ENCODE peak calls at places on chromosome X, in ten cellular contexts. X is cardiac muscle cell, U is HT1080, J is breast epithelium, Q is stromal cell of bone marrow, O is GM13976, I is lung, H is smooth muscle cell of the brain vasculature, L is NCI-H1092 treated with DMSO at 0.1 percent for 48 hours, R is ELR. D is an unnamed sample.

GRCh38 chrX:15321447-15321846 is 6.0 kb upstream of the ASB11 start:
- DNase-seq in R (no peak), Q (no peak), O (no peak), X (no peak), I (no peak), L (no peak), H (no peak), J (no peak), U (no peak), D (no peak)

GRCh38 chrX:126376465-126376864 is 176.1 kb downstream of the DCAF12L1 start:
- DNase-seq in J (no peak), O (no peak), L (no peak), I (no peak), U (peak; percentile 7), Q (no peak), X (no peak), R (no peak), H (no peak), D (no peak)

GRCh38 chrX:133868687-133869086 is 116.7 kb downstream of the GPC3 start:
- DNase-seq in O (no peak), X (no peak), L (no peak), R (no peak), Q (no peak), H (no peak), J (no peak), I (no peak), U (no peak), D (no peak)

GRCh38 chrX:38438321-38438720 is 85.9 kb downstream of the OTC start:
- DNase-seq in U (no peak), I (no peak), L (no peak), X (no peak), R (no peak), O (no peak), J (no peak), H (no peak), Q (no peak), D (no peak)

GRCh38 chrX:35115205-35115604 is 172.6 kb downstream of the FAM47B start:
- DNase-seq in U (peak; percentile 6), J (no peak), R (peak; percentile 51), L (no peak), I (no peak), X (no peak), H (no peak), O (no peak), Q (peak; percentile 68), D (no peak)

GRCh38 chrX:3244955-3245354 is 101.5 kb downstream of the MXRA5 start:
- DNase-seq in U (no peak), H (no peak), R (peak; percentile 10), O (no peak), I (no peak), Q (no peak), L (no peak), X (no peak), J (no peak), D (peak; percentile 2)

GRCh38 chrX:130909469-130910136 is 6.6 kb upstream of the ENOX2 start:
- DNase-seq in J (no peak), I (no peak), L (no peak), O (no peak), X (no peak), R (no peak), Q (peak; percentile 56), U (peak; percentile 6), H (no peak), D (peak; percentile 18)

GRCh38 chrX:107736781-107737531 is 38.6 kb downstream of the TSC22D3 start:
- DNase-seq in Q (no peak), I (no peak), J (no peak), L (peak; percentile 87), O (no peak), U (no peak), R (no peak), X (peak; percentile 60), H (peak; percentile 88), D (no peak)

GRCh38 chrX:50953832-50954231 is 43.3 kb downstream of the BMP15 start:
- DNase-seq in R (no peak), L (no peak), O (no peak), X (no peak), I (no peak), U (no peak), Q (no peak), J (no peak), H (no peak), D (no peak)

D was measured in K562.